ENCODE peak calls at places on chromosomes 3 and 15, in eight cellular contexts. B is activated naive CD8-positive, alpha-beta T cell treated with anti-CD3 and anti-CD28 coated beads, Interleukin-2, amount 50 U/mL, for 24 hours; A is renal cortical epithelial cell; I is ovary; F is fibroblast of mammary gland; H is M059J; Y is stimulated activated naive CD4-positive, alpha-beta T cell; N is LNCaP clone FGC. P is an unnamed sample.

GRCh38 chr15:42001236-42001635 is 19.6 kb downstream of the PLA2G4E start:
- DNase-seq in F (no peak), A (no peak), Y (no peak), H (no peak), N (no peak), B (no peak), I (no peak), P (no peak)

GRCh38 chr3:43372809-43373587 is 86.7 kb downstream of the SNRK start:
- DNase-seq in A (peak; percentile 11), B (no peak), H (no peak), F (no peak), I (no peak), Y (no peak), N (no peak), P (no peak)

GRCh38 chr3:57128863-57129602 is 36.1 kb downstream of the IL17RD start:
- DNase-seq in H (no peak), Y (no peak), B (no peak), A (no peak), I (no peak), F (peak; percentile 43), N (no peak), P (no peak)

GRCh38 chr15:37980010-37980409 is 45.6 kb downstream of the TMCO5A start:
- DNase-seq in A (no peak), F (no peak), B (no peak), I (no peak), N (no peak), Y (no peak), H (no peak), P (no peak)

GRCh38 chr3:160125188-160125587 is 100.0 kb upstream of the C3orf80 start:
- DNase-seq in F (no peak), I (no peak), Y (no peak), N (no peak), A (no peak), B (no peak), H (peak; percentile 23), P (no peak)

GRCh38 chr15:42403389-42403788 is 44.1 kb downstream of the CAPN3 start:
- DNase-seq in H (no peak), F (no peak), N (no peak), A (no peak), Y (no peak), B (no peak), I (no peak), P (no peak)

GRCh38 chr3:23884481-23884880 is 32.3 kb downstream of the NKIRAS1 start:
- DNase-seq in H (no peak), F (peak; percentile 18), N (no peak), A (no peak), B (no peak), Y (no peak), I (no peak), P (no peak)

GRCh38 chr3:28077566-28077965 is 163.9 kb upstream of the CMC1 start:
- DNase-seq in A (peak; percentile 7), H (peak; percentile 9), B (no peak), Y (no peak), N (no peak), I (no peak), F (peak; percentile 56), P (no peak)

P was measured in DND-41.